ENCODE peak calls at places on chromosomes 13 and 19, in nine cellular contexts. One of them, this sample, is unnamed.

GRCh38 chr13:71316964-71317363 is 550.0 kb downstream of the DACH1 start:
- DNase-seq in Panc1: no peak
- DNase-seq in neural progenitor cell: no peak
- DNase-seq in lung: no peak
- DNase-seq in RWPE1: no peak
- DNase-seq in mesothelial cell of epicardium: no peak
- DNase-seq in astrocyte of the cerebellum: no peak
- DNase-seq in tibial nerve: no peak
- DNase-seq in choroid plexus epithelial cell: no peak
- DNase-seq in this sample: no peak

GRCh38 chr19:53432088-53432661 is 391 bp downstream of the ZNF761 start:
- DNase-seq in Panc1: no peak
- DNase-seq in neural progenitor cell: peak
- DNase-seq in lung: peak
- DNase-seq in RWPE1: peak
- DNase-seq in mesothelial cell of epicardium: peak
- DNase-seq in astrocyte of the cerebellum: no peak
- DNase-seq in tibial nerve: no peak
- DNase-seq in choroid plexus epithelial cell: peak
- DNase-seq in this sample: no peak

GRCh38 chr13:33326246-33326645 is 40.7 kb upstream of the STARD13 start:
- DNase-seq in Panc1: no peak
- DNase-seq in neural progenitor cell: no peak
- DNase-seq in lung: no peak
- DNase-seq in RWPE1: no peak
- DNase-seq in mesothelial cell of epicardium: no peak
- DNase-seq in astrocyte of the cerebellum: no peak
- DNase-seq in tibial nerve: no peak
- DNase-seq in choroid plexus epithelial cell: no peak
- DNase-seq in this sample: no peak

GRCh38 chr13:35597451-35597850 is 121.0 kb upstream of the MAB21L1 start:
- DNase-seq in Panc1: no peak
- DNase-seq in neural progenitor cell: no peak
- DNase-seq in lung: no peak
- DNase-seq in RWPE1: no peak
- DNase-seq in mesothelial cell of epicardium: no peak
- DNase-seq in astrocyte of the cerebellum: no peak
- DNase-seq in tibial nerve: no peak
- DNase-seq in choroid plexus epithelial cell: no peak
- DNase-seq in this sample: no peak

GRCh38 chr13:34779171-34779570 is 162.9 kb upstream of the NBEA start:
- DNase-seq in Panc1: no peak
- DNase-seq in neural progenitor cell: no peak
- DNase-seq in lung: no peak
- DNase-seq in RWPE1: no peak
- DNase-seq in mesothelial cell of epicardium: no peak
- DNase-seq in astrocyte of the cerebellum: no peak
- DNase-seq in tibial nerve: no peak
- DNase-seq in choroid plexus epithelial cell: no peak
- DNase-seq in this sample: no peak

GRCh38 chr13:67932991-67933390 is 702.9 kb upstream of the PCDH9 start:
- DNase-seq in Panc1: no peak
- DNase-seq in neural progenitor cell: no peak
- DNase-seq in lung: no peak
- DNase-seq in RWPE1: no peak
- DNase-seq in mesothelial cell of epicardium: no peak
- DNase-seq in astrocyte of the cerebellum: no peak
- DNase-seq in tibial nerve: no peak
- DNase-seq in choroid plexus epithelial cell: no peak
- DNase-seq in this sample: no peak

GRCh38 chr13:35621989-35622388 is 145.5 kb upstream of the MAB21L1 start:
- DNase-seq in Panc1: no peak
- DNase-seq in neural progenitor cell: no peak
- DNase-seq in lung: no peak
- DNase-seq in RWPE1: no peak
- DNase-seq in mesothelial cell of epicardium: no peak
- DNase-seq in astrocyte of the cerebellum: no peak
- DNase-seq in tibial nerve: no peak
- DNase-seq in choroid plexus epithelial cell: peak
- DNase-seq in this sample: no peak

GRCh38 chr19:30158067-30158892 is 213.9 kb upstream of the ZNF536 start:
- DNase-seq in Panc1: no peak
- DNase-seq in neural progenitor cell: no peak
- DNase-seq in lung: no peak
- DNase-seq in RWPE1: no peak
- DNase-seq in mesothelial cell of epicardium: no peak
- DNase-seq in astrocyte of the cerebellum: no peak
- DNase-seq in tibial nerve: no peak
- DNase-seq in choroid plexus epithelial cell: no peak
- DNase-seq in this sample: no peak

GRCh38 chr13:74093691-74094090 is 40.5 kb downstream of the KLF12 start:
- DNase-seq in Panc1: no peak
- DNase-seq in neural progenitor cell: no peak
- DNase-seq in lung: no peak
- DNase-seq in RWPE1: no peak
- DNase-seq in mesothelial cell of epicardium: no peak
- DNase-seq in astrocyte of the cerebellum: no peak
- DNase-seq in tibial nerve: no peak
- DNase-seq in choroid plexus epithelial cell: no peak
- DNase-seq in this sample: no peak

GRCh38 chr19:4504297-4504701 is 14.0 kb downstream of the PLIN4 start:
- DNase-seq in Panc1: no peak
- DNase-seq in neural progenitor cell: no peak
- DNase-seq in lung: no peak
- DNase-seq in RWPE1: no peak
- DNase-seq in mesothelial cell of epicardium: no peak
- DNase-seq in astrocyte of the cerebellum: no peak
- DNase-seq in tibial nerve: no peak
- DNase-seq in choroid plexus epithelial cell: no peak
- DNase-seq in this sample: no peak

GRCh38 chr13:101231751-101232428 is 184.4 kb downstream of the NALCN start:
- DNase-seq in Panc1: no peak
- DNase-seq in neural progenitor cell: no peak
- DNase-seq in lung: no peak
- DNase-seq in RWPE1: peak
- DNase-seq in mesothelial cell of epicardium: no peak
- DNase-seq in astrocyte of the cerebellum: no peak
- DNase-seq in tibial nerve: no peak
- DNase-seq in choroid plexus epithelial cell: peak
- DNase-seq in this sample: no peak

GRCh38 chr19:4229179-4229931 is at the start of gene EBI3:
- DNase-seq in Panc1: no peak
- DNase-seq in neural progenitor cell: no peak
- DNase-seq in lung: no peak
- DNase-seq in RWPE1: no peak
- DNase-seq in mesothelial cell of epicardium: no peak
- DNase-seq in astrocyte of the cerebellum: no peak
- DNase-seq in tibial nerve: no peak
- DNase-seq in choroid plexus epithelial cell: peak
- DNase-seq in this sample: no peak

GRCh38 chr19:531753-532571 is at the start of gene CDC34:
- DNase-seq in Panc1: no peak
- DNase-seq in neural progenitor cell: peak
- DNase-seq in lung: no peak
- DNase-seq in RWPE1: no peak
- DNase-seq in mesothelial cell of epicardium: no peak
- DNase-seq in astrocyte of the cerebellum: no peak
- DNase-seq in tibial nerve: no peak
- DNase-seq in choroid plexus epithelial cell: no peak
- DNase-seq in this sample: no peak

GRCh38 chr19:534088-534487 is 2.5 kb downstream of the CDC34 start:
- DNase-seq in Panc1: no peak
- DNase-seq in neural progenitor cell: no peak
- DNase-seq in lung: no peak
- DNase-seq in RWPE1: no peak
- DNase-seq in mesothelial cell of epicardium: no peak
- DNase-seq in astrocyte of the cerebellum: no peak
- DNase-seq in tibial nerve: no peak
- DNase-seq in choroid plexus epithelial cell: no peak
- DNase-seq in this sample: no peak

GRCh38 chr19:533485-534058 is 2.0 kb downstream of the CDC34 start:
- DNase-seq in Panc1: no peak
- DNase-seq in neural progenitor cell: no peak
- DNase-seq in lung: no peak
- DNase-seq in RWPE1: no peak
- DNase-seq in mesothelial cell of epicardium: no peak
- DNase-seq in astrocyte of the cerebellum: no peak
- DNase-seq in tibial nerve: no peak
- DNase-seq in choroid plexus epithelial cell: no peak
- DNase-seq in this sample: peak

GRCh38 chr19:531009-531752 is 379 bp upstream of the CDC34 start:
- DNase-seq in Panc1: no peak
- DNase-seq in neural progenitor cell: peak
- DNase-seq in lung: peak
- DNase-seq in RWPE1: peak
- DNase-seq in mesothelial cell of epicardium: peak
- DNase-seq in astrocyte of the cerebellum: no peak
- DNase-seq in tibial nerve: peak
- DNase-seq in choroid plexus epithelial cell: peak
- DNase-seq in this sample: peak

DNA sequence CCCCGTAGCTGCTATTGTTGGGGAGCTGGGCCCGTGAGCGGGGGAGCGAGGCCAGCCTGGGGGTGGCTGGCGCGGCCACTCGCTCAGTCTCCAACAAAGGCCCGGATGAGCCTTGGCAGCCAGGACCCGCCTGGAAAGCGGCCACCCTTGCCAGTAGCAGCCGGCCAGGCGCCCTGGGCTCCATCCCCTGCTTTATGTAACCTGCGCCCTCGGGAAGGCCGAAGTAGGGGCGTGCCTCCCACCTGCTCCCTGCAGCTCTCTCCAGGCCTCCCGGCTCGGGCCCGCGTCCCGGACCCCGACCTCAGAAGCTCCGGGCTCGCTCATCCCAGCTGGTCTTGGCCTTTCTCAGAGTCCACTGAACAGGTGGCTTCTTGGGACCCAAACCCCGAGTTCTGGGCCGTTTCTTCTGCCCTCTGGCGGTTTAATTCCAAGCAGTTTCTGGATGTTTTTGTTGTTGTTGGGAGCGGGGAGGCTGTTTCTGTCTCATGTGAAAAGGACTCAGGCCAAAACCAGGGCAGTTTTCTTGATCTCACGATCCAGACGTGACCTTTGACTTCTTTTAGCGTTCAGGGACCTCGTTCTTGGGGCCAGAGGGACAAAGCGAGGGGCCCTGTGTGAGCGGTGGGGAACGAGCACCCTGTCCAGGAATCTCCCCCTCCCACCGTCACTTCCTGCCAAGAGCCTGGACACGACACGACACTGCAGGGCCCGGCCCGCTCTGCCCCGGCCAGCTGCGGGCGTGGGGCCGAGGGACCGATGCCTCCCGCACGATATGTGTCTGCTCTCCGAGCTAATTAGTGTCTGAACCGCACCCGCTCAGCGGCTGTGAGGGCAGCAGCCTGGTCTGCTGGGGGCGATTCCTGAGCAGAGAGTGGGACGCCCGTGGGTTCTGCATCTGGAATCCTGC is 1.3 kb downstream of the CDC34 start:
- DNase-seq in Panc1: no peak
- DNase-seq in neural progenitor cell: peak
- DNase-seq in lung: peak
- DNase-seq in RWPE1: peak
- DNase-seq in mesothelial cell of epicardium: no peak
- DNase-seq in astrocyte of the cerebellum: peak
- DNase-seq in tibial nerve: peak
- DNase-seq in choroid plexus epithelial cell: peak
- DNase-seq in this sample: no peak
- TF ChIP-seq CTCF in Panc1: peak
- TF ChIP-seq CTCF in neural progenitor cell: peak
- TF ChIP-seq CTCF in lung: no peak
- TF ChIP-seq CTCF in RWPE1: peak
- TF ChIP-seq CTCF in mesothelial cell of epicardium: no peak
- TF ChIP-seq CTCF in astrocyte of the cerebellum: peak
- TF ChIP-seq CTCF in tibial nerve: peak
- TF ChIP-seq CTCF in choroid plexus epithelial cell: peak
- TF ChIP-seq CTCF in this sample: peak

GRCh38 chr19:41701401-41702075 is 6.9 kb upstream of the CEACAM5 start:
- DNase-seq in Panc1: no peak
- DNase-seq in neural progenitor cell: no peak
- DNase-seq in lung: no peak
- DNase-seq in RWPE1: no peak
- DNase-seq in mesothelial cell of epicardium: no peak
- DNase-seq in astrocyte of the cerebellum: no peak
- DNase-seq in tibial nerve: no peak
- DNase-seq in choroid plexus epithelial cell: no peak
- DNase-seq in this sample: no peak
- TF ChIP-seq CTCF in Panc1: peak
- TF ChIP-seq CTCF in neural progenitor cell: no peak
- TF ChIP-seq CTCF in lung: no peak
- TF ChIP-seq CTCF in RWPE1: no peak
- TF ChIP-seq CTCF in mesothelial cell of epicardium: no peak
- TF ChIP-seq CTCF in astrocyte of the cerebellum: no peak
- TF ChIP-seq CTCF in tibial nerve: no peak
- TF ChIP-seq CTCF in choroid plexus epithelial cell: no peak
- TF ChIP-seq CTCF in this sample: no peak

GRCh38 chr13:31824705-31825512 is 85.6 kb downstream of the RXFP2 start:
- DNase-seq in Panc1: no peak
- DNase-seq in neural progenitor cell: no peak
- DNase-seq in lung: no peak
- DNase-seq in RWPE1: no peak
- DNase-seq in mesothelial cell of epicardium: no peak
- DNase-seq in astrocyte of the cerebellum: no peak
- DNase-seq in tibial nerve: no peak
- DNase-seq in choroid plexus epithelial cell: peak
- DNase-seq in this sample: no peak
- TF ChIP-seq CTCF in Panc1: peak
- TF ChIP-seq CTCF in neural progenitor cell: no peak
- TF ChIP-seq CTCF in lung: no peak
- TF ChIP-seq CTCF in RWPE1: no peak
- TF ChIP-seq CTCF in mesothelial cell of epicardium: no peak
- TF ChIP-seq CTCF in astrocyte of the cerebellum: no peak
- TF ChIP-seq CTCF in tibial nerve: no peak
- TF ChIP-seq CTCF in choroid plexus epithelial cell: peak
- TF ChIP-seq CTCF in this sample: peak

GRCh38 chr13:29936051-29936813 is 85.8 kb upstream of the UBL3 start:
- DNase-seq in Panc1: no peak
- DNase-seq in neural progenitor cell: no peak
- DNase-seq in lung: no peak
- DNase-seq in RWPE1: no peak
- DNase-seq in mesothelial cell of epicardium: no peak
- DNase-seq in astrocyte of the cerebellum: no peak
- DNase-seq in tibial nerve: no peak
- DNase-seq in choroid plexus epithelial cell: no peak
- DNase-seq in this sample: no peak

GRCh38 chr13:29936961-29937360 is 86.5 kb upstream of the UBL3 start:
- DNase-seq in Panc1: no peak
- DNase-seq in neural progenitor cell: no peak
- DNase-seq in lung: no peak
- DNase-seq in RWPE1: no peak
- DNase-seq in mesothelial cell of epicardium: no peak
- DNase-seq in astrocyte of the cerebellum: no peak
- DNase-seq in tibial nerve: no peak
- DNase-seq in choroid plexus epithelial cell: no peak
- DNase-seq in this sample: no peak

GRCh38 chr13:29937379-29937778 is 87.0 kb upstream of the UBL3 start:
- DNase-seq in Panc1: no peak
- DNase-seq in neural progenitor cell: no peak
- DNase-seq in lung: no peak
- DNase-seq in RWPE1: no peak
- DNase-seq in mesothelial cell of epicardium: no peak
- DNase-seq in astrocyte of the cerebellum: no peak
- DNase-seq in tibial nerve: no peak
- DNase-seq in choroid plexus epithelial cell: no peak
- DNase-seq in this sample: no peak

GRCh38 chr13:29934531-29935308 is 84.3 kb upstream of the UBL3 start:
- DNase-seq in Panc1: no peak
- DNase-seq in neural progenitor cell: no peak
- DNase-seq in lung: no peak
- DNase-seq in RWPE1: no peak
- DNase-seq in mesothelial cell of epicardium: no peak
- DNase-seq in astrocyte of the cerebellum: no peak
- DNase-seq in tibial nerve: no peak
- DNase-seq in choroid plexus epithelial cell: no peak
- DNase-seq in this sample: no peak

GRCh38 chr13:29935309-29935981 is 85.0 kb upstream of the UBL3 start:
- DNase-seq in Panc1: no peak
- DNase-seq in neural progenitor cell: no peak
- DNase-seq in lung: no peak
- DNase-seq in RWPE1: no peak
- DNase-seq in mesothelial cell of epicardium: no peak
- DNase-seq in astrocyte of the cerebellum: no peak
- DNase-seq in tibial nerve: no peak
- DNase-seq in choroid plexus epithelial cell: no peak
- DNase-seq in this sample: no peak
- TF ChIP-seq CTCF in Panc1: no peak
- TF ChIP-seq CTCF in neural progenitor cell: no peak
- TF ChIP-seq CTCF in lung: no peak
- TF ChIP-seq CTCF in RWPE1: no peak
- TF ChIP-seq CTCF in mesothelial cell of epicardium: no peak
- TF ChIP-seq CTCF in astrocyte of the cerebellum: no peak
- TF ChIP-seq CTCF in tibial nerve: no peak
- TF ChIP-seq CTCF in choroid plexus epithelial cell: no peak
- TF ChIP-seq CTCF in this sample: no peak

This sample was measured in D721Med.